ENCODE peak calls at places on chromosomes 1 and 21, in ten cellular contexts. U is stimulated activated CD4-positive, alpha-beta T cell treated with anti-CD3 and anti-CD28 coated beads, TNF-alpha, amount 100 ng/mL, for 4 hours; E is nephron progenitor cell; D is mesothelial cell of epicardium; O is GM12864; T is left ventricle myocardium inferior; G is T-helper 2 cell; N is ELR; F is stromal cell of bone marrow; H is RCC 7860. M is an unnamed sample.

GRCh38 chr1:171501305-171502021 is 16.1 kb downstream of the PRRC2C start:
- DNase-seq in U (no peak), E (no peak), D (no peak), O (no peak), T (no peak), G (no peak), N (no peak), F (no peak), H (no peak), M (no peak)

GRCh38 chr21:31813873-31814272 is 58.9 kb upstream of the HUNK start:
- DNase-seq in U (no peak), E (no peak), D (no peak), O (no peak), T (no peak), G (no peak), N (no peak), F (no peak), H (no peak), M (no peak)

GRCh38 chr1:9400425-9401079 is 107.9 kb downstream of the SPSB1 start:
- DNase-seq in U (no peak), E (no peak), D (no peak), O (no peak), T (no peak), G (no peak), N (peak), F (no peak), H (no peak), M (no peak)

GRCh38 chr1:74011736-74012135 is 186.2 kb downstream of the LRRIQ3 start:
- DNase-seq in U (no peak), E (no peak), D (no peak), O (no peak), T (no peak), G (no peak), N (no peak), F (no peak), H (no peak), M (no peak)

GRCh38 chr1:115506523-115507255 is 135.1 kb upstream of the VANGL1 start:
- DNase-seq in U (no peak), E (peak), D (no peak), O (no peak), T (no peak), G (no peak), N (no peak), F (no peak), H (no peak), M (no peak)

GRCh38 chr1:42312576-42313212 is 22.3 kb downstream of the FOXJ3 start:
- DNase-seq in U (no peak), E (no peak), D (no peak), O (no peak), T (no peak), G (no peak), N (no peak), F (no peak), H (no peak), M (no peak)

GRCh38 chr1:98439471-98439870 is 222.1 kb upstream of the SNX7 start:
- DNase-seq in U (no peak), E (no peak), D (no peak), O (no peak), T (no peak), G (no peak), N (no peak), F (no peak), H (no peak), M (no peak)

GRCh38 chr1:198672124-198672523 is 33.3 kb downstream of the PTPRC start:
- DNase-seq in U (no peak), E (no peak), D (no peak), O (no peak), T (no peak), G (no peak), N (peak), F (no peak), H (no peak), M (no peak)

GRCh38 chr1:215377736-215378135 is 189.4 kb upstream of the KCTD3 start:
- DNase-seq in U (no peak), E (no peak), D (no peak), O (no peak), T (no peak), G (no peak), N (no peak), F (peak), H (no peak), M (no peak)

GRCh38 chr1:41868241-41868953 is 50.3 kb downstream of the HIVEP3 start:
- DNase-seq in U (no peak), E (no peak), D (no peak), O (peak), T (no peak), G (no peak), N (peak), F (no peak), H (no peak), M (no peak)

GRCh38 chr1:169809370-169810095 is 14.8 kb upstream of the METTL18 start:
- DNase-seq in U (no peak), E (peak), D (no peak), O (no peak), T (no peak), G (no peak), N (peak), F (peak), H (peak), M (no peak)

GRCh38 chr21:43921979-43922945 is 57.2 kb downstream of the AGPAT3 start:
- DNase-seq in U (peak), E (no peak), D (no peak), O (no peak), T (peak), G (peak), N (no peak), F (no peak), H (no peak), M (no peak)

GRCh38 chr1:231369282-231369681 is 31.2 kb downstream of the SPRTN start:
- DNase-seq in U (no peak), E (no peak), D (no peak), O (no peak), T (no peak), G (no peak), N (no peak), F (no peak), H (no peak), M (no peak)

GRCh38 chr1:201970334-201971159 is 11.9 kb upstream of the RNPEP start:
- DNase-seq in U (no peak), E (no peak), D (no peak), O (no peak), T (no peak), G (no peak), N (peak), F (no peak), H (peak), M (no peak)

GRCh38 chr1:61227857-61228557 is 145.6 kb downstream of the NFIA start:
- DNase-seq in U (no peak), E (no peak), D (no peak), O (no peak), T (no peak), G (no peak), N (no peak), F (no peak), H (no peak), M (peak)

GRCh38 chr1:218518341-218518740 is 173.2 kb downstream of the TGFB2 start:
- DNase-seq in U (no peak), E (no peak), D (no peak), O (no peak), T (no peak), G (no peak), N (no peak), F (no peak), H (no peak), M (no peak)

GRCh38 chr21:32216293-32216692 is 62.6 kb downstream of the MIS18A start:
- DNase-seq in U (no peak), E (no peak), D (no peak), O (no peak), T (no peak), G (no peak), N (no peak), F (no peak), H (no peak), M (no peak)

GRCh38 chr1:30042438-30043147 is 680.8 kb downstream of the MATN1 start:
- DNase-seq in U (no peak), E (no peak), D (no peak), O (no peak), T (no peak), G (no peak), N (no peak), F (no peak), H (no peak), M (no peak)

GRCh38 chr1:92315766-92316413 is 17.0 kb downstream of the RPAP2 start:
- DNase-seq in U (no peak), E (no peak), D (no peak), O (no peak), T (no peak), G (no peak), N (no peak), F (no peak), H (no peak), M (no peak)

GRCh38 chr1:159881930-159882839 is 17.8 kb downstream of the CFAP45 start:
- DNase-seq in U (no peak), E (no peak), D (peak), O (no peak), T (peak), G (no peak), N (peak), F (peak), H (peak), M (no peak)

GRCh38 chr1:76040327-76040868 is 34.1 kb upstream of the ST6GALNAC3 start:
- DNase-seq in U (no peak), E (peak), D (no peak), O (no peak), T (no peak), G (no peak), N (no peak), F (no peak), H (no peak), M (no peak)

GRCh38 chr1:58814251-58815068 is 30.6 kb upstream of the JUN start:
- DNase-seq in U (no peak), E (peak), D (peak), O (no peak), T (peak), G (no peak), N (no peak), F (no peak), H (no peak), M (peak)

GRCh38 chr1:200780545-200781444 is 42.1 kb downstream of the CAMSAP2 start:
- DNase-seq in U (no peak), E (no peak), D (no peak), O (peak), T (no peak), G (no peak), N (no peak), F (no peak), H (no peak), M (no peak)

GRCh38 chr1:234500269-234500668 is 21.3 kb upstream of the TARBP1 start:
- DNase-seq in U (no peak), E (no peak), D (no peak), O (no peak), T (no peak), G (no peak), N (peak), F (no peak), H (no peak), M (no peak)

GRCh38 chr1:146029097-146029496 is 7.6 kb upstream of the HJV start:
- DNase-seq in U (no peak), E (no peak), D (no peak), O (no peak), T (no peak), G (no peak), N (no peak), F (no peak), H (no peak), M (no peak)

GRCh38 chr1:83990734-83991133 is 8.2 kb downstream of the TTLL7 start:
- DNase-seq in U (no peak), E (no peak), D (no peak), O (no peak), T (no peak), G (no peak), N (no peak), F (no peak), H (no peak), M (no peak)

GRCh38 chr1:180234369-180235076 is 4.5 kb downstream of the LHX4 start:
- DNase-seq in U (no peak), E (peak), D (no peak), O (no peak), T (no peak), G (no peak), N (no peak), F (no peak), H (no peak), M (peak)

GRCh38 chr1:153337980-153338853 is 10.4 kb downstream of the PGLYRP4 start:
- DNase-seq in U (no peak), E (no peak), D (no peak), O (no peak), T (no peak), G (no peak), N (no peak), F (no peak), H (no peak), M (no peak)